ENCODE peak calls at places on chromosomes 1 and 21, in five cellular contexts. H, F, G, B and W are unnamed samples.

GRCh38 chr1:201126832-201127754 is at the start of gene ASCL5:
- DNase-seq in H (no peak), F (peak; percentile 87), G (peak; percentile 69), B (peak; percentile 43), W (no peak)

GRCh38 chr1:89942825-89943658 is 51.9 kb upstream of the ZNF326 start:
- DNase-seq in H (no peak), F (no peak), G (no peak), B (peak; percentile 40), W (no peak)

GRCh38 chr1:112141923-112142322 is 152.5 kb upstream of the KCND3 start:
- DNase-seq in H (no peak), F (no peak), G (no peak), B (no peak), W (peak; percentile 38)

GRCh38 chr21:30436986-30437385 is 3.1 kb upstream of the KRTAP15-1 start:
- DNase-seq in H (no peak), F (no peak), G (no peak), B (no peak), W (no peak)

GRCh38 chr1:226960944-226961765 is 21.1 kb downstream of the COQ8A start:
- DNase-seq in H (no peak), F (no peak), G (no peak), B (no peak), W (no peak)

GRCh38 chr1:18954270-18955071 is 2.0 kb downstream of the IFFO2 start:
- DNase-seq in H (no peak), F (no peak), G (no peak), B (peak; percentile 54), W (no peak)

GRCh38 chr1:50603274-50604271 is 180.3 kb upstream of the DMRTA2 start:
- DNase-seq in H (no peak), F (peak; percentile 67), G (peak; percentile 20), B (peak; percentile 25), W (no peak)

GRCh38 chr1:7012461-7012924 is 227.2 kb downstream of the CAMTA1 start:
- DNase-seq in H (no peak), F (no peak), G (no peak), B (no peak), W (no peak)

GRCh38 chr1:193457676-193458075 is 271.3 kb upstream of the B3GALT2 start:
- DNase-seq in H (no peak), F (no peak), G (no peak), B (no peak), W (no peak)